ENCODE peak calls at places on chromosomes 11 and 22, in eight cellular contexts. P is ovary, L is HFFc6, C is AG08396, B is SK-N-SH, T is T-helper 9 cell, D is GM23248, X is omental fat pad. U is an unnamed sample.

GRCh38 chr22:37464181-37464580 is 22.0 kb downstream of the MFNG start:
- DNase-seq in P (no peak), L (no peak), C (no peak), B (peak), T (no peak), D (no peak), X (no peak), U (no peak)

GRCh38 chr11:57480409-57481137 is 20.2 kb downstream of the RTN4RL2 start:
- DNase-seq in P (peak), L (peak), C (peak), B (peak), T (peak), D (peak), X (no peak), U (peak)

GRCh38 chr11:65663634-65664200 is 1.0 kb upstream of the RELA start:
- DNase-seq in P (peak), L (no peak), C (peak), B (peak), T (no peak), D (peak), X (no peak), U (peak)

GRCh38 chr11:116276051-116277044 is 496.4 kb downstream of the BUD13 start:
- DNase-seq in P (peak), L (no peak), C (peak), B (peak), T (peak), D (peak), X (peak), U (peak)

GRCh38 chr22:44702479-44703219 is 645 bp downstream of the PRR5 start:
- DNase-seq in P (peak), L (no peak), C (peak), B (peak), T (peak), D (peak), X (no peak), U (no peak)

GRCh38 chr11:45921561-45922424 is 663 bp upstream of the LARGE2 start:
- DNase-seq in P (peak), L (no peak), C (peak), B (peak), T (no peak), D (no peak), X (no peak), U (no peak)

GRCh38 chr11:19889531-19889930 is 176.9 kb downstream of the NAV2 start:
- DNase-seq in P (no peak), L (peak), C (no peak), B (no peak), T (no peak), D (peak), X (no peak), U (no peak)

GRCh38 chr22:25013634-25014033 is 61.1 kb downstream of the KIAA1671 start:
- DNase-seq in P (no peak), L (peak), C (no peak), B (no peak), T (no peak), D (no peak), X (no peak), U (peak)

GRCh38 chr11:77212314-77213007 is 84.4 kb downstream of the MYO7A start:
- DNase-seq in P (no peak), L (no peak), C (no peak), B (no peak), T (no peak), D (no peak), X (no peak), U (no peak)

GRCh38 chr11:63641727-63642126 is 27.5 kb upstream of the PLAAT3 start:
- DNase-seq in P (no peak), L (peak), C (no peak), B (no peak), T (no peak), D (peak), X (no peak), U (no peak)

GRCh38 chr11:67439321-67440228 is 2.1 kb upstream of the PTPRCAP start:
- DNase-seq in P (peak), L (peak), C (peak), B (no peak), T (no peak), D (peak), X (no peak), U (no peak)

GRCh38 chr11:66371627-66372415 is at the start of gene SLC29A2:
- DNase-seq in P (no peak), L (no peak), C (peak), B (peak), T (peak), D (peak), X (no peak), U (no peak)

GRCh38 chr11:113681711-113682410 is 24.2 kb downstream of the TMPRSS5 start:
- DNase-seq in P (no peak), L (no peak), C (no peak), B (no peak), T (no peak), D (no peak), X (no peak), U (no peak)

GRCh38 chr11:74418509-74418895 is 20.3 kb upstream of the PGM2L1 start:
- DNase-seq in P (no peak), L (peak), C (peak), B (no peak), T (no peak), D (peak), X (no peak), U (no peak)

GRCh38 chr11:34653851-34654490 is 33.1 kb downstream of the EHF start:
- DNase-seq in P (no peak), L (peak), C (peak), B (no peak), T (no peak), D (peak), X (no peak), U (peak)

GRCh38 chr11:279966-280761 is 2.0 kb downstream of the NLRP6 start:
- DNase-seq in P (no peak), L (no peak), C (peak), B (peak), T (no peak), D (peak), X (no peak), U (no peak)

GRCh38 chr11:63666874-63667273 is 4.3 kb downstream of the ATL3 start:
- DNase-seq in P (no peak), L (peak), C (peak), B (no peak), T (no peak), D (peak), X (no peak), U (no peak)

GRCh38 chr11:49208006-49208721 is at the start of gene FOLH1:
- DNase-seq in P (peak), L (no peak), C (peak), B (peak), T (no peak), D (peak), X (no peak), U (peak)

GRCh38 chr11:91587131-91587530 is 637.5 kb upstream of the FAT3 start:
- DNase-seq in P (no peak), L (no peak), C (no peak), B (no peak), T (no peak), D (no peak), X (no peak), U (no peak)

GRCh38 chr22:42964994-42965699 is 49.8 kb downstream of the PACSIN2 start:
- DNase-seq in P (no peak), L (no peak), C (no peak), B (no peak), T (no peak), D (no peak), X (no peak), U (no peak)

GRCh38 chr22:50276143-50276542 is 6.0 kb upstream of the MAPK11 start:
- DNase-seq in P (peak), L (no peak), C (peak), B (peak), T (peak), D (peak), X (no peak), U (peak)

GRCh38 chr11:57551941-57552340 is 14.5 kb downstream of the SMTNL1 start:
- DNase-seq in P (no peak), L (no peak), C (no peak), B (no peak), T (no peak), D (no peak), X (no peak), U (no peak)

GRCh38 chr11:21323617-21324016 is 654.2 kb downstream of the NELL1 start:
- DNase-seq in P (no peak), L (no peak), C (no peak), B (no peak), T (no peak), D (no peak), X (no peak), U (no peak)

GRCh38 chr22:37202706-37203105 is 9.6 kb downstream of the SSTR3 start:
- DNase-seq in P (no peak), L (no peak), C (no peak), B (no peak), T (no peak), D (no peak), X (no peak), U (no peak)

GRCh38 chr22:27468712-27469111 is 332.8 kb downstream of the MN1 start:
- DNase-seq in P (no peak), L (no peak), C (no peak), B (no peak), T (no peak), D (no peak), X (no peak), U (no peak)

GRCh38 chr11:92225563-92226308 is 1.1 kb downstream of the FAT3 start:
- DNase-seq in P (no peak), L (no peak), C (peak), B (peak), T (no peak), D (peak), X (no peak), U (no peak)

GRCh38 chr11:115159122-115159665 is 345.0 kb downstream of the CADM1 start:
- DNase-seq in P (no peak), L (no peak), C (no peak), B (no peak), T (no peak), D (no peak), X (no peak), U (no peak)

GRCh38 chr11:85590848-85591483 is 36.2 kb downstream of the DLG2 start:
- DNase-seq in P (no peak), L (peak), C (peak), B (peak), T (no peak), D (peak), X (no peak), U (no peak)

GRCh38 chr11:12245091-12245490 is 132.3 kb upstream of the PARVA start:
- DNase-seq in P (no peak), L (no peak), C (no peak), B (no peak), T (no peak), D (peak), X (no peak), U (no peak)

GRCh38 chr11:81331073-81331472 is 1402.6 kb downstream of the FAM181B start:
- DNase-seq in P (no peak), L (no peak), C (no peak), B (no peak), T (no peak), D (no peak), X (no peak), U (no peak)

GRCh38 chr22:19896665-19897355 is 42.1 kb upstream of the GNB1L start:
- DNase-seq in P (no peak), L (no peak), C (no peak), B (peak), T (no peak), D (no peak), X (no peak), U (no peak)

GRCh38 chr11:10285148-10285802 is 8.7 kb downstream of the SBF2 start:
- DNase-seq in P (no peak), L (no peak), C (no peak), B (no peak), T (no peak), D (no peak), X (no peak), U (no peak)

GRCh38 chr11:15725246-15725645 is 610.5 kb downstream of the INSC start:
- DNase-seq in P (no peak), L (no peak), C (no peak), B (no peak), T (no peak), D (no peak), X (no peak), U (no peak)

GRCh38 chr11:77454867-77455655 is 18.8 kb downstream of the PAK1 start:
- DNase-seq in P (no peak), L (no peak), C (no peak), B (peak), T (no peak), D (no peak), X (no peak), U (no peak)

GRCh38 chr22:49948958-49949913 is 11.3 kb upstream of the PIM3 start:
- DNase-seq in P (no peak), L (no peak), C (no peak), B (no peak), T (no peak), D (no peak), X (no peak), U (no peak)

GRCh38 chr11:107025673-107026072 is 7.4 kb upstream of the GUCY1A2 start:
- DNase-seq in P (no peak), L (no peak), C (no peak), B (no peak), T (no peak), D (no peak), X (no peak), U (no peak)

U was measured in adrenal gland.